ENCODE peak calls at places on chromosome 14, in four cellular contexts. One of them, this sample, is unnamed.

GRCh38 chr14:67359319-67359774 is 257 bp downstream of the ATP6V1D start:
- DNase-seq in H1: no peak
- DNase-seq in H9: no peak
- DNase-seq in IMR-90: peak; percentile 63
- DNase-seq in this sample: peak; percentile 66

GRCh38 chr14:65348137-65348536 is 64.4 kb upstream of the FUT8 start:
- DNase-seq in H1: no peak
- DNase-seq in H9: no peak
- DNase-seq in IMR-90: no peak
- DNase-seq in this sample: no peak

GRCh38 chr14:64990291-64990690 is 3.6 kb downstream of the FNTB start:
- DNase-seq in IMR-90: no peak
- DNase-seq in H1: no peak
- DNase-seq in H9: no peak
- DNase-seq in this sample: no peak

GRCh38 chr14:92240658-92241057 is 82.3 kb upstream of the SLC24A4 start:
- DNase-seq in IMR-90: no peak
- DNase-seq in H9: no peak
- DNase-seq in H1: no peak
- DNase-seq in this sample: no peak

GRCh38 chr14:95727084-95727700 is 13.3 kb upstream of the TCL1A start:
- DNase-seq in H1: no peak
- DNase-seq in H9: no peak
- DNase-seq in IMR-90: no peak
- DNase-seq in this sample: no peak

GRCh38 chr14:104745431-104745830 is 7.5 kb upstream of the SIVA1 start:
- DNase-seq in H1: no peak
- DNase-seq in IMR-90: no peak
- DNase-seq in H9: no peak
- DNase-seq in this sample: no peak

GRCh38 chr14:25833341-25834121 is 764.3 kb downstream of the NOVA1 start:
- DNase-seq in H9: peak; percentile 48
- DNase-seq in IMR-90: no peak
- DNase-seq in H1: no peak
- DNase-seq in this sample: peak; percentile 66

GRCh38 chr14:68408680-68409079 is 384.2 kb downstream of the ZFP36L1 start:
- DNase-seq in H1: no peak
- DNase-seq in IMR-90: peak; percentile 48
- DNase-seq in H9: no peak
- DNase-seq in this sample: no peak

GRCh38 chr14:58298477-58298879 is at the start of gene ARID4A:
- DNase-seq in H1: no peak
- DNase-seq in H9: no peak
- DNase-seq in IMR-90: no peak
- DNase-seq in this sample: no peak

GRCh38 chr14:65238456-65238855 is 136.1 kb upstream of the MAX start:
- DNase-seq in H9: no peak
- DNase-seq in IMR-90: peak; percentile 82
- DNase-seq in H1: no peak
- DNase-seq in this sample: peak; percentile 82

GRCh38 chr14:68255697-68256178 is 436.2 kb downstream of the RAD51B start:
- DNase-seq in IMR-90: peak; percentile 93
- DNase-seq in H1: no peak
- DNase-seq in H9: no peak
- DNase-seq in this sample: no peak

GRCh38 chr14:102140027-102140749 is 491 bp downstream of the WDR20 start:
- DNase-seq in IMR-90: no peak
- DNase-seq in H9: peak; percentile 30
- DNase-seq in H1: no peak
- DNase-seq in this sample: peak; percentile 54

GRCh38 chr14:102138935-102139247 is 806 bp upstream of the WDR20 start:
- DNase-seq in H1: no peak
- DNase-seq in H9: no peak
- DNase-seq in IMR-90: no peak
- DNase-seq in this sample: no peak

GRCh38 chr14:102139248-102140026 is at the start of gene WDR20:
- DNase-seq in H1: peak; percentile 94
- DNase-seq in H9: peak; percentile 99
- DNase-seq in IMR-90: peak; percentile 92
- DNase-seq in this sample: peak; percentile 99

GRCh38 chr14:102141797-102142196 is 2.1 kb downstream of the WDR20 start:
- DNase-seq in H1: no peak
- DNase-seq in IMR-90: no peak
- DNase-seq in H9: no peak
- DNase-seq in this sample: no peak

DNA sequence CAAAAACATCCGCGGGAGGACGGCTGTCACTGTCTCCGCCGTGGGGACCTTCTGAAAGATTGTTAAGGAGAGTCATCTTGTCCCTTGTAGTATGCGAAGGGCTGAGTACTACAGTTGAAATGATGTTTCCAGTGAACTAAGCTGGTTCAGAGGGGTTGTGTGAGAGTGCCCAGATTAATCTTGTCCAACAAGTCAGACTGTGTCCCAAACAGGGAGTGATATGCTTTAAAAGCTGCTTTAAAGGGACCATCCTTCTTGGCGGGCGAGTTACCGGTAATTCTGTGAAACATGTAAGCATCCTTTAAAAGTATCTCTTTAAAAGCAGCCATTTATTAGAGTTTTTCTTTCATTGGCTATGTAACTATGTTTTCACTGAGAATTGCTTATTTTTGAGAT is 1.1 kb downstream of the WDR20 start:
- DNase-seq in H1: no peak
- DNase-seq in H9: no peak
- DNase-seq in IMR-90: no peak
- DNase-seq in this sample: no peak
- H3K4ac ChIP-seq in H1: no peak overlapping the region
- H3K4ac ChIP-seq in H9: no peak overlapping the region
- H3K4ac ChIP-seq in IMR-90: peak overlapping the region; percentile 0
- H3K4ac ChIP-seq in this sample: no peak overlapping the region

GRCh38 chr14:81087230-81087629 is 131.8 kb downstream of the TSHR start:
- DNase-seq in IMR-90: no peak
- DNase-seq in H9: no peak
- DNase-seq in H1: no peak
- DNase-seq in this sample: no peak
- H3K56ac ChIP-seq in IMR-90: no peak overlapping the region
- H3K56ac ChIP-seq in H9: no peak overlapping the region
- H3K56ac ChIP-seq in H1: no peak overlapping the region
- H3K56ac ChIP-seq in this sample: no peak overlapping the region

GRCh38 chr14:99012703-99013102 is 259.3 kb downstream of the BCL11B start:
- DNase-seq in IMR-90: no peak
- DNase-seq in H9: no peak
- DNase-seq in H1: no peak
- DNase-seq in this sample: no peak

GRCh38 chr14:99011385-99011784 is 260.6 kb downstream of the BCL11B start:
- DNase-seq in IMR-90: no peak
- DNase-seq in H1: no peak
- DNase-seq in H9: no peak
- DNase-seq in this sample: no peak

GRCh38 chr14:99006271-99006670 is 265.7 kb downstream of the BCL11B start:
- DNase-seq in IMR-90: no peak
- DNase-seq in H1: no peak
- DNase-seq in H9: no peak
- DNase-seq in this sample: no peak

GRCh38 chr14:99007795-99008194 is 264.2 kb downstream of the BCL11B start:
- DNase-seq in H9: no peak
- DNase-seq in IMR-90: no peak
- DNase-seq in H1: no peak
- DNase-seq in this sample: no peak

DNA sequence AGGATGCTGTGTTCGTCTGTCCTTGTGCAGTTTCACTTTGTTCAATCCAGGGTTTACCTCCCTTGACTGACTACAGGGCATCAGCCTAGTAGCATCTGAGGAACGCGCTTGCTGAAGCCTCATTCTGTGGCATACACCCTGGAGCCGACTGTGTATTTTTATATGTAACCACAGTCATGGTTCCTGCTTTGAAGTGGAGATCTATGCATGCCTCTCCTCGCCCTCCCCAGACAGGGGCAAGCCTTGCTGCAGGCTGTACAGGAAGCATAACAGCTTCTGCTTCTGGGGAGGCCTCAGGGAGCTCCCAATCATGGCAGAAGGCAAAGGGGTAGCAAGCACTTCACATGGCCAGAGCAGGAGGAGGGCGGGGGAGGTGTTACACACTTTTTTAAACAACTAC is 262.1 kb downstream of the BCL11B start:
- DNase-seq in H9: no peak
- DNase-seq in IMR-90: no peak
- DNase-seq in H1: no peak
- DNase-seq in this sample: no peak
- H4K5ac ChIP-seq in H9: no peak overlapping the region
- H4K5ac ChIP-seq in IMR-90: no peak overlapping the region
- H4K5ac ChIP-seq in H1: no peak overlapping the region
- H4K5ac ChIP-seq in this sample: no peak overlapping the region

GRCh38 chr14:74400919-74401503 is 25.0 kb downstream of the SYNDIG1L start:
- DNase-seq in H9: no peak
- DNase-seq in IMR-90: no peak
- DNase-seq in H1: no peak
- DNase-seq in this sample: peak; percentile 44

GRCh38 chr14:74403619-74404417 is 22.2 kb downstream of the SYNDIG1L start:
- DNase-seq in IMR-90: no peak
- DNase-seq in H1: no peak
- DNase-seq in H9: no peak
- DNase-seq in this sample: no peak

GRCh38 chr14:74402264-74403251 is 23.5 kb downstream of the SYNDIG1L start:
- DNase-seq in IMR-90: no peak
- DNase-seq in H9: no peak
- DNase-seq in H1: no peak
- DNase-seq in this sample: no peak

GRCh38 chr14:74401504-74402241 is 24.3 kb downstream of the SYNDIG1L start:
- DNase-seq in H9: peak; percentile 85
- DNase-seq in H1: no peak
- DNase-seq in IMR-90: no peak
- DNase-seq in this sample: peak; percentile 92

DNA sequence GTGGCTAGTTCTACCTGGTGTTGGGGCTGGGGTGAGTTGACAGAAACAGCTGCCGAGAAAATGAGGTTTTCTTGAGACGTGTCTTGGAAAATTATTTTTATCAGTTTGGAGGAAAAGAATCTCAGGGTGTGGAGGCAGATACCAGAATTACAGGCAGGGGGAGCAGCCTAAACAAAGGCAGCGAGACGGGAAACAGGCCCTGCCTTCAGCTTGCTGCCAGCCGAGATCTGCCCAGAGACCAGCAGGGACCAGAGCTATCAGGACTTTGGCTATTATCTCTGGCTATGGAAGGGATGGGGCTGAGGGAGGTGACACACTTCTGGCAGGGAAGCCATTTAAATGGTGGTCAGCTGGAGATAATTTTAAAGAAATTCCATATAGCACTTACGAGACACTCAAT is 25.7 kb downstream of the SYNDIG1L start:
- DNase-seq in H1: peak; percentile 23
- DNase-seq in IMR-90: no peak
- DNase-seq in H9: peak; percentile 71
- DNase-seq in this sample: peak; percentile 93
- H3K4ac ChIP-seq in H1: no peak overlapping the region
- H3K4ac ChIP-seq in IMR-90: no peak overlapping the region
- H3K4ac ChIP-seq in H9: no peak overlapping the region
- H3K4ac ChIP-seq in this sample: no peak overlapping the region

DNA sequence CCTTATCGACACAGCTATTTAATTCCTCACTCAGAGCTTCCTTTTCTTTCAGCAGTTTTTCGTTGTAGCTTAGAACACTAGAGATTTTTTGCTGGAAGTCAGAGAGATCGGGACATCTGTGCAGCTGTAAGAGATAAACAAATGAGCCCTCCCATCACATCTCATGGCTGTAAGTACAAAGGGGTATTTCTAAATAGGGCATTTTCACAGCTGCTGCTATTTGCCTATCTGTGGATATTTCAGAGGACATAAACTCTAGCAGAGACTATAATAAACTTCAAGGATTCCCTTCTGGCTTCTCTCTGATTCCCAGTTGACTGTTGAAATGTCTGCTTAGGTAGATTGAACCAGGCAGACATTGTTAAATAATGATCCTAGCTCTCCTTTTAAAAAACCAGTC is 76.1 kb upstream of the SAV1 start:
- DNase-seq in H9: no peak
- DNase-seq in H1: no peak
- DNase-seq in IMR-90: peak; percentile 28
- DNase-seq in this sample: no peak
- H3K56ac ChIP-seq in H9: no peak overlapping the region
- H3K56ac ChIP-seq in H1: no peak overlapping the region
- H3K56ac ChIP-seq in IMR-90: no peak overlapping the region
- H3K56ac ChIP-seq in this sample: no peak overlapping the region

DNA sequence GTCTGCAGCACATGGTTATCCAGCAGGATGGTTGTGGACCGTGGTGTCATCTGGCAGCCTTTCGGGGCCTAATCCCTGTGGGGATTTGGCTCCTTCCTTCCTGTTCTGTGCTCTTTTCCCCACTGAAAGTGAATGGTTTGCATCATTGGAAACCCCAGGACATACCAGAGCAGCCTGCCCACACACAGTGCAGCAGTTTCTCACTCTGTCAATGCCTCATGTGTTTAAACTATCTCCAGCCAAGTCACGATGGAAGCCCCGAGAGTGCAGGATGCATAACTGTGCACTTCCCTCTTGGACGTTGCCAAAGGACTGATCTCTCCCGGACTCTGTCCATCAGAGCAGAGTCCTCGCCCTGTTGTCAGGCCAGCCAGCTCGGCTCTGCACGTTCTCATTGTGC is 29.0 kb upstream of the AMN start:
- DNase-seq in IMR-90: peak; percentile 99
- DNase-seq in H1: no peak
- DNase-seq in H9: no peak
- DNase-seq in this sample: no peak
- H4K5ac ChIP-seq in IMR-90: no peak overlapping the region
- H4K5ac ChIP-seq in H1: no peak overlapping the region
- H4K5ac ChIP-seq in H9: no peak overlapping the region
- H4K5ac ChIP-seq in this sample: no peak overlapping the region

This sample was measured in mesendoderm.